ENCODE peak calls at places on chromosomes 4 and X, in four cellular contexts. U, T, D and I are unnamed samples.

GRCh38 chr4:86848136-86848535 is 1.0 kb downstream of the SLC10A6 start:
- DNase-seq in T (no peak), D (no peak), U (no peak), I (no peak)

GRCh38 chr4:14918336-14918735 is 83.9 kb upstream of the CPEB2 start:
- DNase-seq in U (no peak), D (no peak), T (no peak), I (no peak)

GRCh38 chrX:154373340-154374306 is 811 bp downstream of the FLNA start:
- DNase-seq in T (peak), D (peak), U (no peak), I (no peak)

GRCh38 chr4:145609494-145610427 is 9.4 kb upstream of the MMAA start:
- DNase-seq in D (peak), U (peak), T (no peak), I (peak)

GRCh38 chr4:38782452-38783108 is at the start of gene TLR10:
- DNase-seq in T (peak), D (peak), U (no peak), I (peak)

GRCh38 chrX:39823848-39824247 is 273.9 kb downstream of the BCOR start:
- DNase-seq in U (no peak), D (no peak), T (no peak), I (no peak)

GRCh38 chr4:127145001-127145400 is 487.8 kb upstream of the INTU start:
- DNase-seq in U (no peak), D (no peak), T (peak), I (no peak)

GRCh38 chr4:6441202-6441582 is 31.2 kb downstream of the PPP2R2C start:
- DNase-seq in U (no peak), T (no peak), D (no peak), I (no peak)

GRCh38 chr4:52107336-52107735 is 56.2 kb downstream of the SPATA18 start:
- DNase-seq in T (no peak), U (no peak), D (no peak), I (no peak)

GRCh38 chrX:104567506-104567905 is 1.5 kb downstream of the IL1RAPL2 start:
- DNase-seq in U (no peak), D (no peak), T (no peak), I (no peak)

GRCh38 chr4:169791527-169792156 is 33.9 kb upstream of the HPF1 start:
- DNase-seq in D (peak), T (peak), U (peak), I (no peak)

GRCh38 chr4:114078636-114079035 is 99.2 kb upstream of the ARSJ start:
- DNase-seq in T (no peak), D (no peak), U (no peak), I (no peak)

GRCh38 chr4:115433501-115433900 is 320.1 kb upstream of the NDST4 start:
- DNase-seq in D (no peak), T (no peak), U (no peak), I (no peak)

GRCh38 chrX:23524467-23524866 is 142.8 kb upstream of the PRDX4 start:
- DNase-seq in U (no peak), D (no peak), T (no peak), I (no peak)

GRCh38 chrX:148854351-148854750 is 353.9 kb downstream of the AFF2 start:
- DNase-seq in D (no peak), T (no peak), U (no peak), I (no peak)

GRCh38 chrX:107561468-107562215 is 66.7 kb upstream of the PRPS1 start:
- DNase-seq in T (no peak), D (no peak), U (no peak), I (no peak)

GRCh38 chr4:72767903-72768817 is 199.1 kb upstream of the ADAMTS3 start:
- DNase-seq in T (no peak), U (no peak), D (peak), I (no peak)

GRCh38 chr4:115215935-115216334 is 102.5 kb upstream of the NDST4 start:
- DNase-seq in T (no peak), U (no peak), D (no peak), I (no peak)

GRCh38 chr4:150310159-150310895 is 232.1 kb downstream of the DCLK2 start:
- DNase-seq in T (no peak), D (no peak), U (no peak), I (no peak)

GRCh38 chr4:114519368-114519767 is 79.2 kb upstream of the UGT8 start:
- DNase-seq in U (no peak), T (no peak), D (no peak), I (no peak)

GRCh38 chrX:10022580-10023245 is 55.6 kb downstream of the CLDN34 start:
- DNase-seq in U (no peak), D (no peak), T (no peak), I (no peak)

GRCh38 chrX:19747672-19748610 is 139.5 kb downstream of the SH3KBP1 start:
- DNase-seq in U (peak), T (no peak), D (no peak), I (peak)

GRCh38 chr4:176009254-176009653 is 56.4 kb upstream of the WDR17 start:
- DNase-seq in U (no peak), D (no peak), T (no peak), I (no peak)

GRCh38 chr4:76198411-76199237 is 15.0 kb downstream of the SCARB2 start:
- DNase-seq in D (peak), U (no peak), T (peak), I (peak)

GRCh38 chr4:89069481-89069880 is 12.5 kb upstream of the FAM13A start:
- DNase-seq in U (no peak), D (no peak), T (no peak), I (no peak)

GRCh38 chr4:182969651-182970279 is 52.6 kb upstream of the DCTD start:
- DNase-seq in U (no peak), D (no peak), T (no peak), I (no peak)

GRCh38 chr4:185682236-185682635 is 129.8 kb downstream of the SORBS2 start:
- DNase-seq in U (no peak), T (no peak), D (no peak), I (no peak)

GRCh38 chrX:115036029-115036428 is 18.6 kb upstream of the IL13RA2 start:
- DNase-seq in T (no peak), U (no peak), D (no peak), I (no peak)

GRCh38 chr4:177079327-177079726 is 230.3 kb upstream of the NEIL3 start:
- DNase-seq in T (no peak), D (no peak), U (no peak), I (no peak)

GRCh38 chr4:55611358-55612059 is 19.5 kb upstream of the PDCL2 start:
- DNase-seq in U (no peak), T (no peak), D (no peak), I (no peak)

GRCh38 chr4:140427919-140428471 is 547 bp upstream of the CLGN start:
- DNase-seq in U (no peak), D (no peak), T (no peak), I (no peak)